ENCODE peak calls at places on chromosome 7, in seven cellular contexts. One of them, this sample, is unnamed.

GRCh38 chr7:141231018-141231792 is 157.3 kb downstream of the TMEM178B start:
- DNase-seq in bronchial epithelial cell: no peak
- DNase-seq in OCI-LY7: no peak
- DNase-seq in lung: no peak
- DNase-seq in cardiac fibroblast: peak; percentile 27
- DNase-seq in nephron progenitor cell: peak; percentile 33
- DNase-seq in upper lobe of right lung: no peak
- DNase-seq in this sample: no peak

GRCh38 chr7:38452615-38453014 is 178.6 kb downstream of the AMPH start:
- DNase-seq in upper lobe of right lung: no peak
- DNase-seq in nephron progenitor cell: no peak
- DNase-seq in cardiac fibroblast: no peak
- DNase-seq in bronchial epithelial cell: no peak
- DNase-seq in OCI-LY7: no peak
- DNase-seq in lung: no peak
- DNase-seq in this sample: no peak

GRCh38 chr7:87543623-87544022 is 57.1 kb downstream of the ABCB1 start:
- DNase-seq in cardiac fibroblast: no peak
- DNase-seq in nephron progenitor cell: no peak
- DNase-seq in OCI-LY7: no peak
- DNase-seq in lung: no peak
- DNase-seq in upper lobe of right lung: no peak
- DNase-seq in bronchial epithelial cell: no peak
- DNase-seq in this sample: no peak

GRCh38 chr7:30459591-30460245 is 18.9 kb downstream of the NOD1 start:
- DNase-seq in lung: no peak
- DNase-seq in nephron progenitor cell: no peak
- DNase-seq in OCI-LY7: no peak
- DNase-seq in upper lobe of right lung: no peak
- DNase-seq in bronchial epithelial cell: no peak
- DNase-seq in cardiac fibroblast: peak; percentile 94
- DNase-seq in this sample: no peak

GRCh38 chr7:139571190-139571589 is 47.7 kb downstream of the CLEC2L start:
- DNase-seq in bronchial epithelial cell: no peak
- DNase-seq in cardiac fibroblast: no peak
- DNase-seq in OCI-LY7: no peak
- DNase-seq in upper lobe of right lung: no peak
- DNase-seq in lung: no peak
- DNase-seq in nephron progenitor cell: no peak
- DNase-seq in this sample: no peak

GRCh38 chr7:2621061-2621828 is 10.5 kb upstream of the TTYH3 start:
- DNase-seq in bronchial epithelial cell: no peak
- DNase-seq in OCI-LY7: no peak
- DNase-seq in upper lobe of right lung: peak; percentile 80
- DNase-seq in lung: no peak
- DNase-seq in cardiac fibroblast: peak; percentile 64
- DNase-seq in nephron progenitor cell: peak; percentile 54
- DNase-seq in this sample: no peak

GRCh38 chr7:55084307-55084706 is 65.5 kb downstream of the EGFR start:
- DNase-seq in lung: no peak
- DNase-seq in bronchial epithelial cell: no peak
- DNase-seq in OCI-LY7: no peak
- DNase-seq in nephron progenitor cell: no peak
- DNase-seq in upper lobe of right lung: no peak
- DNase-seq in cardiac fibroblast: no peak
- DNase-seq in this sample: no peak

GRCh38 chr7:73912223-73912622 is 51.3 kb downstream of the TMEM270 start:
- DNase-seq in lung: no peak
- DNase-seq in OCI-LY7: no peak
- DNase-seq in nephron progenitor cell: no peak
- DNase-seq in cardiac fibroblast: no peak
- DNase-seq in bronchial epithelial cell: no peak
- DNase-seq in upper lobe of right lung: no peak
- DNase-seq in this sample: no peak

GRCh38 chr7:104878577-104878976 is 135.4 kb upstream of the KMT2E start:
- DNase-seq in lung: no peak
- DNase-seq in cardiac fibroblast: no peak
- DNase-seq in OCI-LY7: no peak
- DNase-seq in bronchial epithelial cell: no peak
- DNase-seq in nephron progenitor cell: no peak
- DNase-seq in upper lobe of right lung: no peak
- DNase-seq in this sample: no peak

GRCh38 chr7:22066484-22066883 is 120.8 kb upstream of the CDCA7L start:
- DNase-seq in nephron progenitor cell: no peak
- DNase-seq in OCI-LY7: no peak
- DNase-seq in bronchial epithelial cell: no peak
- DNase-seq in upper lobe of right lung: no peak
- DNase-seq in cardiac fibroblast: no peak
- DNase-seq in lung: no peak
- DNase-seq in this sample: no peak

DNA sequence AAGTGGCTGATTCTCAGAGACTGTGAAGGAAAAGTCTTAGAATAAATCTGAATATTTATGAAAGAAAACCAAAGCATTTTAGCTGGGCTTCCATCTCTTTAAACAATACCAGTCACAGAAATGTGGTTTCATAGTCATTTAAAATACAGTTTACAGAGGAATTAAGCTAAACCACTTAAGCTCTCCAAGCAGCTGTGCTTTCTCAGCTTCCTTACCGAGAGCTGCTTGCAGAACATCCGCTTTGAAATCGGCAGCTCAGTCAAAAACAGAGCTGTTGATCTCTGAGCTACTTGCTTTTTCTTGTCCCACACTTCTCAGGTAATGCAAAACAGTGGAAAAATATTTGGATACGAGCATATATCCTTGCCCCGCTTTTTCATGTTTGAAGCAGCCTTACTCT is 134.5 kb downstream of the DYNC1I1 start:
- DNase-seq in nephron progenitor cell: no peak
- DNase-seq in bronchial epithelial cell: no peak
- DNase-seq in lung: no peak
- DNase-seq in cardiac fibroblast: no peak
- DNase-seq in OCI-LY7: no peak
- DNase-seq in upper lobe of right lung: no peak
- DNase-seq in this sample: no peak
- TF ChIP-seq CTCF in nephron progenitor cell: no peak
- TF ChIP-seq CTCF in bronchial epithelial cell: no peak
- TF ChIP-seq CTCF in lung: no peak
- TF ChIP-seq CTCF in cardiac fibroblast: no peak
- TF ChIP-seq CTCF in OCI-LY7: no peak
- TF ChIP-seq CTCF in upper lobe of right lung: no peak
- TF ChIP-seq CTCF in this sample: no peak

GRCh38 chr7:24722386-24723177 is 34.7 kb downstream of the GSDME start:
- DNase-seq in OCI-LY7: peak; percentile 24
- DNase-seq in lung: no peak
- DNase-seq in nephron progenitor cell: peak; percentile 22
- DNase-seq in bronchial epithelial cell: no peak
- DNase-seq in upper lobe of right lung: no peak
- DNase-seq in cardiac fibroblast: peak; percentile 58
- DNase-seq in this sample: no peak
- TF ChIP-seq CTCF in OCI-LY7: peak; percentile 62
- TF ChIP-seq CTCF in lung: no peak
- TF ChIP-seq CTCF in nephron progenitor cell: peak; percentile 31
- TF ChIP-seq CTCF in bronchial epithelial cell: peak; percentile 31
- TF ChIP-seq CTCF in upper lobe of right lung: no peak
- TF ChIP-seq CTCF in cardiac fibroblast: peak; percentile 22
- TF ChIP-seq CTCF in this sample: peak; percentile 27

GRCh38 chr7:133789951-133790350 is 337.2 kb upstream of the LRGUK start:
- DNase-seq in bronchial epithelial cell: peak; percentile 52
- DNase-seq in lung: no peak
- DNase-seq in OCI-LY7: no peak
- DNase-seq in cardiac fibroblast: peak; percentile 36
- DNase-seq in nephron progenitor cell: no peak
- DNase-seq in upper lobe of right lung: no peak
- DNase-seq in this sample: no peak
- TF ChIP-seq CTCF in bronchial epithelial cell: no peak
- TF ChIP-seq CTCF in lung: no peak
- TF ChIP-seq CTCF in OCI-LY7: no peak
- TF ChIP-seq CTCF in cardiac fibroblast: no peak
- TF ChIP-seq CTCF in nephron progenitor cell: no peak
- TF ChIP-seq CTCF in upper lobe of right lung: no peak
- TF ChIP-seq CTCF in this sample: no peak

GRCh38 chr7:19122018-19122588 is 4.7 kb upstream of the TWIST1 start:
- DNase-seq in OCI-LY7: peak; percentile 1
- DNase-seq in cardiac fibroblast: peak; percentile 85
- DNase-seq in bronchial epithelial cell: peak; percentile 46
- DNase-seq in lung: no peak
- DNase-seq in upper lobe of right lung: no peak
- DNase-seq in nephron progenitor cell: no peak
- DNase-seq in this sample: no peak
- TF ChIP-seq CTCF in OCI-LY7: peak; percentile 78
- TF ChIP-seq CTCF in cardiac fibroblast: peak; percentile 86
- TF ChIP-seq CTCF in bronchial epithelial cell: peak; percentile 62
- TF ChIP-seq CTCF in lung: no peak
- TF ChIP-seq CTCF in upper lobe of right lung: peak; percentile 19
- TF ChIP-seq CTCF in nephron progenitor cell: peak; percentile 86
- TF ChIP-seq CTCF in this sample: peak; percentile 49

DNA sequence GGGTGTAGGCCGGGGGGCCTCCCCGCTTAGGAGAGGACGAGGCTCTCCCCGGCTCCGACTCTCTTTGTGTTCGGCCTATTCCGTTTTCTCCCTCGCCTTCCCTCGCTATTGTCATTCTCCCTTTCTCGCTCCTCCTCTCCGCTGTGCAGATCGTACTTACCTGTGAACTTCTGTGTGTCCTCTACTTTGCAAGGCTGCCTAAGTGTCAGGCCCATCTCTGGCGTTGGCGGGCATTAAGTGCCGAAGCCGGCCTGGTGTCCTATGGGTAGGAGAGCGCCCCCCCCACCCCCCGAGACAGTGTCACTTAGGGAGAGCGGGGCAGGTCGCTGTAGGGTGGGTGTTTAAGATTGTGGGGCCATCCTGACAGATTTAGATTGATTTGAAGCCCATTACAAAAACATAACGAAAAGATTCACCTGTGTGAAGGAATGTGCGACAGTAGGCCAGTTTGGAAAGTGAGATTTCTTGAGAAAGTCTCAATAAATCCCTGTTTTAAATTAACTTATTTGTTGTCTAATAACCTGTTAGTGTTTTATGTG is 579 bp downstream of the RBM33 start:
- DNase-seq in OCI-LY7: peak; percentile 67
- DNase-seq in bronchial epithelial cell: no peak
- DNase-seq in upper lobe of right lung: peak; percentile 73
- DNase-seq in nephron progenitor cell: peak; percentile 36
- DNase-seq in cardiac fibroblast: peak; percentile 47
- DNase-seq in lung: peak; percentile 33
- DNase-seq in this sample: peak; percentile 57
- TF ChIP-seq CTCF in OCI-LY7: peak; percentile 50
- TF ChIP-seq CTCF in bronchial epithelial cell: no peak
- TF ChIP-seq CTCF in upper lobe of right lung: no peak
- TF ChIP-seq CTCF in nephron progenitor cell: no peak
- TF ChIP-seq CTCF in cardiac fibroblast: no peak
- TF ChIP-seq CTCF in lung: no peak
- TF ChIP-seq CTCF in this sample: no peak

GRCh38 chr7:20785211-20786048 is 1.3 kb downstream of the SP8 start:
- DNase-seq in cardiac fibroblast: no peak
- DNase-seq in bronchial epithelial cell: no peak
- DNase-seq in OCI-LY7: no peak
- DNase-seq in upper lobe of right lung: no peak
- DNase-seq in lung: no peak
- DNase-seq in nephron progenitor cell: peak; percentile 72
- DNase-seq in this sample: peak; percentile 28

GRCh38 chr7:20783131-20783715 is 3.5 kb downstream of the SP8 start:
- DNase-seq in OCI-LY7: no peak
- DNase-seq in cardiac fibroblast: no peak
- DNase-seq in upper lobe of right lung: no peak
- DNase-seq in lung: no peak
- DNase-seq in nephron progenitor cell: no peak
- DNase-seq in bronchial epithelial cell: no peak
- DNase-seq in this sample: no peak

GRCh38 chr7:20783716-20784310 is 2.9 kb downstream of the SP8 start:
- DNase-seq in lung: no peak
- DNase-seq in upper lobe of right lung: no peak
- DNase-seq in OCI-LY7: no peak
- DNase-seq in bronchial epithelial cell: no peak
- DNase-seq in nephron progenitor cell: peak; percentile 56
- DNase-seq in cardiac fibroblast: no peak
- DNase-seq in this sample: peak; percentile 39

GRCh38 chr7:20786049-20786412 is 655 bp downstream of the SP8 start:
- DNase-seq in nephron progenitor cell: no peak
- DNase-seq in cardiac fibroblast: no peak
- DNase-seq in bronchial epithelial cell: no peak
- DNase-seq in upper lobe of right lung: no peak
- DNase-seq in lung: no peak
- DNase-seq in OCI-LY7: no peak
- DNase-seq in this sample: no peak

DNA sequence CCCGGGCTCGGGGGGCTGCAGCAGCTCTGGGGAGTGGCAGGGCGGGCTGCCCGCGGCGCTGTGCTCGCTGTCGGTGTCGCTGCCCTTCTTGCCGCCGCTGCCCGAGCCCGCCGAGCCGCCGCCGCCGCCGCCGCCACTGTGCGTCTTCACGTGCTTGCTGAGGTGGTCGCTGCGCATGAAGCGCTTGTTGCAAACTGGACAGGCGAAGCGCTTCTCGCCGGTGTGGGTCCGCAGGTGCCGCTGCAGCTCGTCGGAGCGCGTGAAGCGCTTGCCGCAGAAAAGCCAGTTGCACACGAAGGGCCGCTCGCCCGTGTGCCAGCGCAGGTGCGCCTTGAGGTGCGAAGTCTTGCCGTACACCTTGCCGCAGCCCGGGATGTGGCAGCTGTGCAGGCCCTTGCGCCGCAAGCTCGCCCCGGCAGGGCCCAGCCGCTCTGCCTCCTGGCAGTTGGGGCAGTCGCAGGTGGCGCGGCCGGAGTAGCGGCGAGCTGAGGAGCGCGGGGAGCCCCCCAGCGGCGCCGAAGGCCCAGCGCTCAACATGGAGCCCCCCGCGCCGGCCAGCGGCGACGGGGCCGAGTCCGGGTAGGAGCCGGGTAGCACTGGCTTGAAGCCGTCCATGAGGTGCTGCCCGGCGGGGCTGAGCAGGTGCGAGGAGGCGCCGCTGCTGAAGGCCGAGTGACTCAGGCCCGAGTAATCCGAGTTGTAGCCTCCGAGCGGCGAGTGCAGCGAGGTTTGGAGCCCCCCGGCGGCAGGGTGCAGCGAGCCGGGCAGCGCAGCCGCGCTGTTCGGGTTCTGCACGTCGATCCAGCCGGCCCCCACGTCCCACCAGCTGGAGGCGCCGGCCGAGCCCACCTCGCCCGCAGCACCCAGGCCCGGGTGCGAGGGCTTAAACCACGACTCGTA is 2.1 kb downstream of the SP8 start:
- DNase-seq in upper lobe of right lung: no peak
- DNase-seq in cardiac fibroblast: no peak
- DNase-seq in bronchial epithelial cell: peak; percentile 28
- DNase-seq in lung: no peak
- DNase-seq in OCI-LY7: no peak
- DNase-seq in nephron progenitor cell: peak; percentile 68
- DNase-seq in this sample: peak; percentile 41
- TF ChIP-seq CTCF in upper lobe of right lung: no peak
- TF ChIP-seq CTCF in cardiac fibroblast: no peak
- TF ChIP-seq CTCF in bronchial epithelial cell: peak; percentile 26
- TF ChIP-seq CTCF in lung: no peak
- TF ChIP-seq CTCF in OCI-LY7: no peak
- TF ChIP-seq CTCF in nephron progenitor cell: peak; percentile 18
- TF ChIP-seq CTCF in this sample: no peak